ENCODE peak calls at places on chromosomes 7 and 10, in six cellular contexts. One of them, this sample, is unnamed.

GRCh38 chr10:31549936-31550335 is 230.9 kb downstream of the ZEB1 start:
- DNase-seq in A549: no peak
- DNase-seq in K562: no peak
- DNase-seq in HepG2: no peak
- DNase-seq in endothelial cell of umbilical vein: no peak
- DNase-seq in GM12878: no peak
- DNase-seq in this sample: no peak

GRCh38 chr10:10849306-10849705 is 168.4 kb upstream of the CELF2 start:
- DNase-seq in endothelial cell of umbilical vein: peak; percentile 23
- DNase-seq in HepG2: no peak
- DNase-seq in A549: no peak
- DNase-seq in K562: no peak
- DNase-seq in GM12878: no peak
- DNase-seq in this sample: no peak

GRCh38 chr10:12699258-12699700 is 302.2 kb downstream of the CCDC3 start:
- DNase-seq in GM12878: no peak
- DNase-seq in endothelial cell of umbilical vein: peak; percentile 81
- DNase-seq in K562: no peak
- DNase-seq in A549: no peak
- DNase-seq in HepG2: peak; percentile 20
- DNase-seq in this sample: no peak

GRCh38 chr7:98568891-98569290 is 48.2 kb upstream of the NPTX2 start:
- DNase-seq in A549: no peak
- DNase-seq in GM12878: no peak
- DNase-seq in HepG2: no peak
- DNase-seq in endothelial cell of umbilical vein: no peak
- DNase-seq in K562: no peak
- DNase-seq in this sample: no peak

GRCh38 chr7:155378959-155379871 is 78.7 kb upstream of the EN2 start:
- DNase-seq in A549: no peak
- DNase-seq in endothelial cell of umbilical vein: no peak
- DNase-seq in HepG2: no peak
- DNase-seq in K562: no peak
- DNase-seq in GM12878: no peak
- DNase-seq in this sample: peak; percentile 40

GRCh38 chr7:154953006-154953684 is 49.8 kb downstream of the PAXIP1 start:
- DNase-seq in GM12878: no peak
- DNase-seq in A549: peak; percentile 27
- DNase-seq in endothelial cell of umbilical vein: peak; percentile 72
- DNase-seq in HepG2: peak; percentile 38
- DNase-seq in K562: peak; percentile 65
- DNase-seq in this sample: peak; percentile 70

GRCh38 chr7:36291387-36292316 is 98.0 kb upstream of the ANLN start:
- DNase-seq in A549: peak; percentile 81
- DNase-seq in GM12878: no peak
- DNase-seq in HepG2: peak; percentile 81
- DNase-seq in K562: peak; percentile 84
- DNase-seq in endothelial cell of umbilical vein: peak; percentile 87
- DNase-seq in this sample: peak; percentile 87

GRCh38 chr10:131676448-131676847 is 224.4 kb upstream of the PPP2R2D start:
- DNase-seq in GM12878: no peak
- DNase-seq in HepG2: no peak
- DNase-seq in K562: no peak
- DNase-seq in endothelial cell of umbilical vein: no peak
- DNase-seq in A549: no peak
- DNase-seq in this sample: no peak

GRCh38 chr7:143120696-143121405 is 11.0 kb upstream of the PIP start:
- DNase-seq in A549: no peak
- DNase-seq in endothelial cell of umbilical vein: no peak
- DNase-seq in HepG2: no peak
- DNase-seq in GM12878: no peak
- DNase-seq in K562: no peak
- DNase-seq in this sample: no peak

GRCh38 chr7:18444856-18445255 is 50.7 kb upstream of the HDAC9 start:
- DNase-seq in K562: no peak
- DNase-seq in GM12878: no peak
- DNase-seq in A549: no peak
- DNase-seq in endothelial cell of umbilical vein: no peak
- DNase-seq in HepG2: no peak
- DNase-seq in this sample: no peak

GRCh38 chr10:126597206-126597605 is 73.3 kb downstream of the C10orf90 start:
- DNase-seq in endothelial cell of umbilical vein: no peak
- DNase-seq in K562: no peak
- DNase-seq in A549: no peak
- DNase-seq in HepG2: no peak
- DNase-seq in GM12878: no peak
- DNase-seq in this sample: no peak

GRCh38 chr7:157707983-157708720 is 371.3 kb downstream of the DNAJB6 start:
- DNase-seq in endothelial cell of umbilical vein: no peak
- DNase-seq in GM12878: no peak
- DNase-seq in K562: no peak
- DNase-seq in HepG2: no peak
- DNase-seq in A549: no peak
- DNase-seq in this sample: no peak

GRCh38 chr7:78095549-78095948 is 297.0 kb downstream of the PHTF2 start:
- DNase-seq in K562: no peak
- DNase-seq in endothelial cell of umbilical vein: peak; percentile 18
- DNase-seq in HepG2: no peak
- DNase-seq in A549: no peak
- DNase-seq in GM12878: no peak
- DNase-seq in this sample: no peak

GRCh38 chr10:101120884-101121660 is 10.0 kb upstream of the TLX1 start:
- DNase-seq in HepG2: no peak
- DNase-seq in endothelial cell of umbilical vein: no peak
- DNase-seq in K562: no peak
- DNase-seq in A549: no peak
- DNase-seq in GM12878: no peak
- DNase-seq in this sample: peak; percentile 48

GRCh38 chr10:51527806-51528205 is 171.6 kb downstream of the CSTF2T start:
- DNase-seq in A549: no peak
- DNase-seq in GM12878: no peak
- DNase-seq in HepG2: no peak
- DNase-seq in K562: no peak
- DNase-seq in endothelial cell of umbilical vein: peak; percentile 41
- DNase-seq in this sample: no peak

GRCh38 chr10:22652988-22653431 is 61.4 kb downstream of the PIP4K2A start:
- DNase-seq in K562: no peak
- DNase-seq in HepG2: no peak
- DNase-seq in A549: no peak
- DNase-seq in GM12878: no peak
- DNase-seq in endothelial cell of umbilical vein: no peak
- DNase-seq in this sample: peak; percentile 18

GRCh38 chr7:1360521-1360971 is 98.7 kb downstream of the MICALL2 start:
- DNase-seq in A549: no peak
- DNase-seq in K562: no peak
- DNase-seq in HepG2: no peak
- DNase-seq in GM12878: no peak
- DNase-seq in endothelial cell of umbilical vein: no peak
- DNase-seq in this sample: no peak

GRCh38 chr10:61897671-61898434 is 3.6 kb upstream of the ARID5B start:
- DNase-seq in K562: peak; percentile 60
- DNase-seq in endothelial cell of umbilical vein: peak; percentile 47
- DNase-seq in A549: peak; percentile 40
- DNase-seq in HepG2: no peak
- DNase-seq in GM12878: no peak
- DNase-seq in this sample: peak; percentile 52

GRCh38 chr10:34658934-34659333 is 156.2 kb downstream of the PARD3 start:
- DNase-seq in GM12878: no peak
- DNase-seq in endothelial cell of umbilical vein: no peak
- DNase-seq in A549: no peak
- DNase-seq in K562: no peak
- DNase-seq in HepG2: no peak
- DNase-seq in this sample: no peak

GRCh38 chr10:78406648-78407008 is 373.0 kb downstream of the RPS24 start:
- DNase-seq in HepG2: no peak
- DNase-seq in A549: no peak
- DNase-seq in GM12878: no peak
- DNase-seq in K562: no peak
- DNase-seq in endothelial cell of umbilical vein: no peak
- DNase-seq in this sample: no peak

GRCh38 chr10:99805190-99805589 is 22.8 kb downstream of the ABCC2 start:
- DNase-seq in A549: no peak
- DNase-seq in GM12878: no peak
- DNase-seq in K562: no peak
- DNase-seq in HepG2: no peak
- DNase-seq in endothelial cell of umbilical vein: no peak
- DNase-seq in this sample: no peak

GRCh38 chr10:14603539-14604102 is 171.1 kb downstream of the FAM107B start:
- DNase-seq in HepG2: no peak
- DNase-seq in GM12878: no peak
- DNase-seq in A549: no peak
- DNase-seq in endothelial cell of umbilical vein: no peak
- DNase-seq in K562: no peak
- DNase-seq in this sample: peak; percentile 60

GRCh38 chr7:23431596-23432284 is 38.6 kb downstream of the IGF2BP3 start:
- DNase-seq in K562: peak; percentile 53
- DNase-seq in GM12878: no peak
- DNase-seq in HepG2: no peak
- DNase-seq in A549: no peak
- DNase-seq in endothelial cell of umbilical vein: no peak
- DNase-seq in this sample: peak; percentile 42

GRCh38 chr7:136956671-136957070 is 88.2 kb downstream of the CHRM2 start:
- DNase-seq in HepG2: no peak
- DNase-seq in A549: no peak
- DNase-seq in GM12878: no peak
- DNase-seq in K562: no peak
- DNase-seq in endothelial cell of umbilical vein: peak; percentile 93
- DNase-seq in this sample: no peak

GRCh38 chr7:107002804-107003137 is 41.7 kb upstream of the PRKAR2B start:
- DNase-seq in HepG2: no peak
- DNase-seq in K562: no peak
- DNase-seq in endothelial cell of umbilical vein: no peak
- DNase-seq in A549: no peak
- DNase-seq in GM12878: no peak
- DNase-seq in this sample: no peak
- H3K4me3 ChIP-seq in HepG2: no peak overlapping the region
- H3K4me3 ChIP-seq in K562: no peak overlapping the region
- H3K4me3 ChIP-seq in endothelial cell of umbilical vein: no peak overlapping the region
- H3K4me3 ChIP-seq in A549: no peak overlapping the region
- H3K4me3 ChIP-seq in GM12878: no peak overlapping the region
- H3K4me3 ChIP-seq in this sample: no peak overlapping the region

GRCh38 chr7:28853150-28853549 is 105.0 kb downstream of the TRIL start:
- DNase-seq in HepG2: no peak
- DNase-seq in A549: no peak
- DNase-seq in endothelial cell of umbilical vein: no peak
- DNase-seq in K562: no peak
- DNase-seq in GM12878: no peak
- DNase-seq in this sample: peak; percentile 15
- TF ChIP-seq MYC in HepG2: no peak
- TF ChIP-seq MYC in A549: no peak
- TF ChIP-seq MYC in endothelial cell of umbilical vein: no peak
- TF ChIP-seq MYC in K562: no peak
- TF ChIP-seq MYC in GM12878: no peak
- TF ChIP-seq MYC in this sample: no peak

DNA sequence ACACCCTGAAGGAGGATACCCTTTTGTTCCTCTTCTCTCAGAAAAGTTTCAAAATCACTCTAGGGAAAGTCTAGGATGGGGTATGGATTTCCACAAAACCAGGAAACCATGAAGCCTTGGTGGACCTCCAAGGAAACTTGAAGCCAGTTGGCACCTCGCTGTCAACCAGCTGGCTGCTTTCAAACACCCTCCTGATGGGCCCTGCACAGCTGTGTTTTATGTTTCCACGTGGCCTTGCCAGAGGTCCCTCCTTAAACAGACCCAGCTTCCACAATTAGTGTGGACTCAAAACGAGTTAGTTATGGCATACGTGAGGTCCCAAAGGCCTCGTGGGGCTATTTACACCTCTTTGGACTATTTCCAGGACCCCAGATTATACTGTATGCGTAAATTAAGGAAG is 5.9 kb downstream of the PPP1R3A start:
- DNase-seq in GM12878: no peak
- DNase-seq in endothelial cell of umbilical vein: no peak
- DNase-seq in K562: no peak
- DNase-seq in A549: no peak
- DNase-seq in HepG2: no peak
- DNase-seq in this sample: no peak
- H3K4me3 ChIP-seq in GM12878: no peak overlapping the region
- H3K4me3 ChIP-seq in endothelial cell of umbilical vein: no peak overlapping the region
- H3K4me3 ChIP-seq in K562: no peak overlapping the region
- H3K4me3 ChIP-seq in A549: no peak overlapping the region
- H3K4me3 ChIP-seq in HepG2: no peak overlapping the region
- H3K4me3 ChIP-seq in this sample: no peak overlapping the region

GRCh38 chr7:30003098-30003497 is 13.5 kb upstream of the SCRN1 start:
- DNase-seq in A549: no peak
- DNase-seq in endothelial cell of umbilical vein: no peak
- DNase-seq in HepG2: no peak
- DNase-seq in K562: no peak
- DNase-seq in GM12878: no peak
- DNase-seq in this sample: no peak
- TF ChIP-seq MYC in A549: no peak
- TF ChIP-seq MYC in endothelial cell of umbilical vein: no peak
- TF ChIP-seq MYC in HepG2: no peak
- TF ChIP-seq MYC in K562: no peak
- TF ChIP-seq MYC in GM12878: no peak
- TF ChIP-seq MYC in this sample: no peak

This sample was measured in NB4.